ENCODE peak calls at places on chromosomes 16 and 17, in nine cellular contexts. One of them, this sample, is unnamed.
A peak's percentile ranks its signal among the peaks of the same experiment; 100 is the strongest.

GRCh38 chr17:72622661-72623433 is 469.6 kb downstream of the SLC39A11 start:
- DNase-seq in neural progenitor cell: no peak
- DNase-seq in lower leg skin: no peak
- DNase-seq in astrocyte of the cerebellum: no peak
- DNase-seq in A172: no peak
- DNase-seq in NCI-H1105: no peak
- DNase-seq in central memory CD4-positive, alpha-beta T cell: no peak
- DNase-seq in HT1080: peak; percentile 35
- DNase-seq in SJSA1: no peak
- DNase-seq in this sample: no peak

GRCh38 chr17:17885029-17885351 is 48.2 kb upstream of the SREBF1 start:
- DNase-seq in neural progenitor cell: peak; percentile 52
- DNase-seq in lower leg skin: no peak
- DNase-seq in astrocyte of the cerebellum: no peak
- DNase-seq in A172: no peak
- DNase-seq in NCI-H1105: no peak
- DNase-seq in central memory CD4-positive, alpha-beta T cell: no peak
- DNase-seq in HT1080: no peak
- DNase-seq in SJSA1: no peak
- DNase-seq in this sample: no peak

GRCh38 chr17:64008830-64009229 is 10.7 kb downstream of the PRR29 start:
- DNase-seq in neural progenitor cell: no peak
- DNase-seq in lower leg skin: no peak
- DNase-seq in astrocyte of the cerebellum: no peak
- DNase-seq in A172: no peak
- DNase-seq in NCI-H1105: no peak
- DNase-seq in central memory CD4-positive, alpha-beta T cell: no peak
- DNase-seq in HT1080: no peak
- DNase-seq in SJSA1: no peak
- DNase-seq in this sample: no peak

GRCh38 chr16:24776486-24777220 is 47.2 kb downstream of the TNRC6A start:
- DNase-seq in neural progenitor cell: no peak
- DNase-seq in lower leg skin: no peak
- DNase-seq in astrocyte of the cerebellum: no peak
- DNase-seq in A172: no peak
- DNase-seq in NCI-H1105: no peak
- DNase-seq in central memory CD4-positive, alpha-beta T cell: no peak
- DNase-seq in HT1080: no peak
- DNase-seq in SJSA1: no peak
- DNase-seq in this sample: no peak

GRCh38 chr16:70805787-70806186 is 4.8 kb upstream of the VAC14 start:
- DNase-seq in neural progenitor cell: no peak
- DNase-seq in lower leg skin: no peak
- DNase-seq in astrocyte of the cerebellum: no peak
- DNase-seq in A172: peak; percentile 89
- DNase-seq in NCI-H1105: no peak
- DNase-seq in central memory CD4-positive, alpha-beta T cell: no peak
- DNase-seq in HT1080: peak; percentile 86
- DNase-seq in SJSA1: no peak
- DNase-seq in this sample: no peak

GRCh38 chr16:58306327-58306726 is 11.5 kb upstream of the PRSS54 start:
- DNase-seq in neural progenitor cell: no peak
- DNase-seq in lower leg skin: no peak
- DNase-seq in astrocyte of the cerebellum: peak; percentile 29
- DNase-seq in A172: peak; percentile 20
- DNase-seq in NCI-H1105: no peak
- DNase-seq in central memory CD4-positive, alpha-beta T cell: peak; percentile 15
- DNase-seq in HT1080: peak; percentile 37
- DNase-seq in SJSA1: no peak
- DNase-seq in this sample: no peak

GRCh38 chr17:77436058-77436442 is 295.3 kb downstream of the SEC14L1 start:
- DNase-seq in neural progenitor cell: peak; percentile 77
- DNase-seq in lower leg skin: no peak
- DNase-seq in astrocyte of the cerebellum: no peak
- DNase-seq in A172: no peak
- DNase-seq in NCI-H1105: no peak
- DNase-seq in central memory CD4-positive, alpha-beta T cell: no peak
- DNase-seq in HT1080: no peak
- DNase-seq in SJSA1: no peak
- DNase-seq in this sample: no peak

GRCh38 chr16:49315602-49316001 is 34.0 kb upstream of the CBLN1 start:
- DNase-seq in neural progenitor cell: no peak
- DNase-seq in lower leg skin: no peak
- DNase-seq in astrocyte of the cerebellum: no peak
- DNase-seq in A172: no peak
- DNase-seq in NCI-H1105: no peak
- DNase-seq in central memory CD4-positive, alpha-beta T cell: no peak
- DNase-seq in HT1080: no peak
- DNase-seq in SJSA1: no peak
- DNase-seq in this sample: no peak

GRCh38 chr17:29958947-29959657 is 17.7 kb downstream of the EFCAB5 start:
- DNase-seq in neural progenitor cell: no peak
- DNase-seq in lower leg skin: no peak
- DNase-seq in astrocyte of the cerebellum: no peak
- DNase-seq in A172: no peak
- DNase-seq in NCI-H1105: no peak
- DNase-seq in central memory CD4-positive, alpha-beta T cell: no peak
- DNase-seq in HT1080: peak; percentile 64
- DNase-seq in SJSA1: no peak
- DNase-seq in this sample: no peak

GRCh38 chr17:82094931-82095776 is 2.9 kb downstream of the FASN start:
- DNase-seq in neural progenitor cell: no peak
- DNase-seq in lower leg skin: no peak
- DNase-seq in astrocyte of the cerebellum: no peak
- DNase-seq in A172: no peak
- DNase-seq in NCI-H1105: no peak
- DNase-seq in central memory CD4-positive, alpha-beta T cell: no peak
- DNase-seq in HT1080: no peak
- DNase-seq in SJSA1: no peak
- DNase-seq in this sample: no peak

GRCh38 chr17:64466019-64466735 is 17.3 kb downstream of the MILR1 start:
- DNase-seq in neural progenitor cell: peak; percentile 23
- DNase-seq in lower leg skin: no peak
- DNase-seq in astrocyte of the cerebellum: no peak
- DNase-seq in A172: no peak
- DNase-seq in NCI-H1105: no peak
- DNase-seq in central memory CD4-positive, alpha-beta T cell: no peak
- DNase-seq in HT1080: no peak
- DNase-seq in SJSA1: peak; percentile 18
- DNase-seq in this sample: no peak

GRCh38 chr16:87076950-87077749 is 240.0 kb downstream of the C16orf95 start:
- DNase-seq in neural progenitor cell: peak; percentile 76
- DNase-seq in lower leg skin: no peak
- DNase-seq in astrocyte of the cerebellum: no peak
- DNase-seq in A172: peak; percentile 68
- DNase-seq in NCI-H1105: no peak
- DNase-seq in central memory CD4-positive, alpha-beta T cell: no peak
- DNase-seq in HT1080: peak; percentile 67
- DNase-seq in SJSA1: peak; percentile 73
- DNase-seq in this sample: peak; percentile 35

GRCh38 chr16:13322357-13322756 is 421.0 kb downstream of the SHISA9 start:
- DNase-seq in neural progenitor cell: no peak
- DNase-seq in lower leg skin: no peak
- DNase-seq in astrocyte of the cerebellum: no peak
- DNase-seq in A172: no peak
- DNase-seq in NCI-H1105: no peak
- DNase-seq in central memory CD4-positive, alpha-beta T cell: no peak
- DNase-seq in HT1080: no peak
- DNase-seq in SJSA1: no peak
- DNase-seq in this sample: no peak

GRCh38 chr17:43547189-43547550 is 1.0 kb upstream of the ETV4 start:
- DNase-seq in neural progenitor cell: no peak
- DNase-seq in lower leg skin: no peak
- DNase-seq in astrocyte of the cerebellum: no peak
- DNase-seq in A172: no peak
- DNase-seq in NCI-H1105: no peak
- DNase-seq in central memory CD4-positive, alpha-beta T cell: no peak
- DNase-seq in HT1080: no peak
- DNase-seq in SJSA1: no peak
- DNase-seq in this sample: no peak

GRCh38 chr17:66830451-66830850 is 4.5 kb upstream of the CACNG5 start:
- DNase-seq in neural progenitor cell: peak; percentile 45
- DNase-seq in lower leg skin: no peak
- DNase-seq in astrocyte of the cerebellum: no peak
- DNase-seq in A172: no peak
- DNase-seq in NCI-H1105: no peak
- DNase-seq in central memory CD4-positive, alpha-beta T cell: no peak
- DNase-seq in HT1080: no peak
- DNase-seq in SJSA1: no peak
- DNase-seq in this sample: no peak

GRCh38 chr16:89944773-89945172 is 3.8 kb upstream of the DEF8 start:
- DNase-seq in neural progenitor cell: no peak
- DNase-seq in lower leg skin: no peak
- DNase-seq in astrocyte of the cerebellum: no peak
- DNase-seq in A172: no peak
- DNase-seq in NCI-H1105: no peak
- DNase-seq in central memory CD4-positive, alpha-beta T cell: no peak
- DNase-seq in HT1080: no peak
- DNase-seq in SJSA1: no peak
- DNase-seq in this sample: no peak

GRCh38 chr17:66441012-66441703 is 138.7 kb downstream of the PRKCA start:
- DNase-seq in neural progenitor cell: no peak
- DNase-seq in lower leg skin: no peak
- DNase-seq in astrocyte of the cerebellum: no peak
- DNase-seq in A172: peak; percentile 18
- DNase-seq in NCI-H1105: no peak
- DNase-seq in central memory CD4-positive, alpha-beta T cell: no peak
- DNase-seq in HT1080: no peak
- DNase-seq in SJSA1: no peak
- DNase-seq in this sample: no peak

GRCh38 chr17:7295230-7296180 is 1.1 kb upstream of the YBX2 start:
- DNase-seq in neural progenitor cell: peak; percentile 49
- DNase-seq in lower leg skin: no peak
- DNase-seq in astrocyte of the cerebellum: no peak
- DNase-seq in A172: no peak
- DNase-seq in NCI-H1105: no peak
- DNase-seq in central memory CD4-positive, alpha-beta T cell: no peak
- DNase-seq in HT1080: no peak
- DNase-seq in SJSA1: no peak
- DNase-seq in this sample: no peak

GRCh38 chr17:43171761-43172487 is 910 bp downstream of the NBR1 start:
- DNase-seq in neural progenitor cell: peak; percentile 8
- DNase-seq in lower leg skin: peak; percentile 41
- DNase-seq in astrocyte of the cerebellum: peak; percentile 84
- DNase-seq in A172: peak; percentile 92
- DNase-seq in NCI-H1105: peak; percentile 4
- DNase-seq in central memory CD4-positive, alpha-beta T cell: no peak
- DNase-seq in HT1080: peak; percentile 96
- DNase-seq in SJSA1: peak; percentile 91
- DNase-seq in this sample: peak; percentile 22